ENCODE peak calls at places on chromosomes 4 and X, in four cellular contexts. W, A, S and T are unnamed samples.

GRCh38 chr4:24564488-24564887 is 19.9 kb downstream of the DHX15 start:
- DNase-seq in W (no peak), A (no peak), S (no peak), T (no peak)

GRCh38 chr4:36208884-36209473 is 35.3 kb downstream of the ARAP2 start:
- DNase-seq in A (no peak), S (no peak), W (no peak), T (no peak)

GRCh38 chrX:97009391-97009790 is 125.7 kb downstream of the RPA4 start:
- DNase-seq in S (no peak), A (no peak), W (no peak), T (no peak)

GRCh38 chrX:156003486-156004185 is 6.1 kb downstream of the IL9R start:
- DNase-seq in W (no peak), S (no peak), A (no peak), T (no peak)

GRCh38 chrX:22171287-22172060 is 101.2 kb upstream of the CBLL2 start:
- DNase-seq in S (no peak), W (no peak), A (no peak), T (no peak)

GRCh38 chr4:143531773-143532491 is 18.4 kb downstream of the SMARCA5 start:
- DNase-seq in A (no peak), S (no peak), W (no peak), T (no peak)

GRCh38 chr4:26273308-26273980 is 47.4 kb upstream of the RBPJ start:
- DNase-seq in S (no peak), W (no peak), A (no peak), T (no peak)

GRCh38 chr4:172245493-172245892 is 432.3 kb downstream of the GALNTL6 start:
- DNase-seq in S (no peak), W (no peak), A (no peak), T (no peak)

GRCh38 chr4:11701978-11702377 is 273.3 kb upstream of the HS3ST1 start:
- DNase-seq in A (no peak), S (no peak), W (no peak), T (no peak)

GRCh38 chr4:98210293-98210692 is 50.9 kb upstream of the RAP1GDS1 start:
- DNase-seq in W (no peak), A (no peak), S (no peak), T (no peak)

GRCh38 chrX:22121161-22121560 is 89.0 kb downstream of the PHEX start:
- DNase-seq in S (no peak), A (no peak), W (no peak), T (no peak)

GRCh38 chr4:110472583-110473329 is 3.2 kb upstream of the ENPEP start:
- DNase-seq in W (no peak), A (no peak), S (no peak), T (no peak)

GRCh38 chr4:149884046-149884445 is 68.4 kb upstream of the IQCM start:
- DNase-seq in W (no peak), S (no peak), A (no peak), T (no peak)

GRCh38 chrX:116499780-116500179 is 37.0 kb upstream of the CT83 start:
- DNase-seq in W (no peak), S (no peak), A (no peak), T (no peak)

GRCh38 chr4:47068986-47069385 is 37.6 kb downstream of the GABRB1 start:
- DNase-seq in A (no peak), W (no peak), S (no peak), T (no peak)

GRCh38 chrX:106363214-106363613 is 195.1 kb downstream of the PWWP3B start:
- DNase-seq in A (no peak), S (no peak), W (no peak), T (no peak)

GRCh38 chr4:74659576-74660411 is 134.5 kb downstream of the BTC start:
- DNase-seq in S (peak), W (peak), A (peak), T (peak)

GRCh38 chr4:130183796-130184195 is 1087.8 kb downstream of the C4orf33 start:
- DNase-seq in S (no peak), W (no peak), A (no peak), T (no peak)

GRCh38 chr4:95129708-95130343 is 372.1 kb downstream of the BMPR1B start:
- DNase-seq in A (peak), S (no peak), W (no peak), T (peak)

GRCh38 chr4:133865606-133866327 is 335.8 kb downstream of the PABPC4L start:
- DNase-seq in S (peak), A (peak), W (peak), T (peak)

GRCh38 chr4:177974461-177974860 is 532.2 kb upstream of the AGA start:
- DNase-seq in S (no peak), A (no peak), W (no peak), T (no peak)

GRCh38 chrX:10070714-10071436 is 85.9 kb upstream of the CLCN4 start:
- DNase-seq in A (no peak), W (no peak), S (no peak), T (no peak)

GRCh38 chr4:155615054-155615887 is 51.4 kb upstream of the GUCY1A1 start:
- DNase-seq in A (no peak), W (no peak), S (no peak), T (no peak)

GRCh38 chrX:16148896-16149295 is 18.4 kb upstream of the MAGEB17 start:
- DNase-seq in W (no peak), A (no peak), S (no peak), T (no peak)

GRCh38 chrX:129654652-129655546 is at the start of gene APLN:
- DNase-seq in W (peak), S (no peak), A (no peak), T (no peak)

GRCh38 chr4:92599044-92599443 is 295.3 kb downstream of the GRID2 start:
- DNase-seq in W (no peak), A (no peak), S (no peak), T (no peak)

GRCh38 chr4:148056879-148057278 is 325.0 kb downstream of the ARHGAP10 start:
- DNase-seq in S (no peak), A (peak), W (peak), T (peak)

GRCh38 chr4:2925931-2926860 is 37.0 kb downstream of the NOP14 start:
- DNase-seq in W (no peak), S (no peak), A (no peak), T (no peak)

GRCh38 chrX:19746919-19747671 is 140.3 kb downstream of the SH3KBP1 start:
- DNase-seq in S (peak), W (no peak), A (no peak), T (no peak)

GRCh38 chr4:156949373-156949814 is 22.2 kb downstream of the PDGFC start:
- DNase-seq in W (no peak), S (peak), A (no peak), T (no peak)

GRCh38 chrX:17376381-17377046 is 1.5 kb downstream of the NHS start:
- DNase-seq in S (no peak), A (no peak), W (no peak), T (no peak)

GRCh38 chrX:129125515-129125914 is 397.8 kb downstream of the SMARCA1 start:
- DNase-seq in W (no peak), A (no peak), S (peak), T (no peak)

GRCh38 chr4:105474110-105474518 is 252 bp upstream of the PPA2 start:
- DNase-seq in W (no peak), A (no peak), S (no peak), T (no peak)

GRCh38 chrX:964831-965416 is 247.5 kb downstream of the CRLF2 start:
- DNase-seq in S (no peak), W (no peak), A (no peak), T (no peak)

GRCh38 chrX:72121381-72121780 is 10.3 kb downstream of the RTL5 start:
- DNase-seq in A (no peak), W (no peak), S (no peak), T (no peak)

GRCh38 chrX:145817299-145817665 is 347 bp upstream of the SLITRK2 start:
- DNase-seq in W (no peak), S (no peak), A (no peak), T (no peak)

GRCh38 chr4:152983774-152984411 is 47.8 kb downstream of the FHDC1 start:
- DNase-seq in A (no peak), W (no peak), S (no peak), T (no peak)

GRCh38 chr4:169185133-169185956 is 85.4 kb downstream of the SH3RF1 start:
- DNase-seq in A (no peak), W (no peak), S (no peak), T (no peak)
- TF ChIP-seq CTCF in A (no peak), W (no peak), S (no peak), T (peak)

DNA sequence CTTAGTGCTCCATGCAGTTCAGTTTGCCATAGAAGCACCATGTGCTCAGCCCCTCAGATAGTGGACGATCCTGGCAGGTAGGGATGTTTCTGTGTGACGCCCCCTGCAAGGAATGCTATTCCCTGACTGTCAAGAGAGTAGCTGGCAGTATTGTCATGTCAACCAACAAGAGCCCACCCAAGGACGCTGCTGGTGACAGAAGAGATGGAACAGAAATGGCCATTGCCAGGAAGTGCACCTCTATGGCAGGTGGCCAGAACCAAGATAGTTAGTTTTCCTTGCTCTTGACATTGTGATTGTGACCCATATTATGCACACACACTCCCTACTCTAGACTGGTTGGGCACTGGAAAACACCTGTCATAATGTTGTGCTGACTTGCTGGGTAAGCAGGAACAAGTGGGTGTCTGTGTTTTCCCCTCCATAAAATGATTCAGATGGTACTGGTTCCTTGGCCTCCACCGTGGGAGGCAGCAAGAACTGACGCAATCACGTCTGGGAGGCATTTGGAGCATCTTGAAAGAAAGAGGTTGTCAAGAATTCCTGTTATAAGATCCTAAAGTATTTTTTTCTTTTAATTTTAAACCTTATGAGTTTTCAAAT is 507.9 kb downstream of the MID1IP1 start:
- DNase-seq in W (no peak), A (no peak), S (no peak), T (no peak)
- TF ChIP-seq TCF7L2 in W (no peak), A (no peak), S (no peak), T (no peak)

GRCh38 chr4:17647927-17648326 is 33.5 kb downstream of the MED28 start:
- DNase-seq in S (no peak), W (no peak), A (no peak), T (no peak)
- TF ChIP-seq CTCF in S (peak), W (peak), A (no peak), T (no peak)

DNA sequence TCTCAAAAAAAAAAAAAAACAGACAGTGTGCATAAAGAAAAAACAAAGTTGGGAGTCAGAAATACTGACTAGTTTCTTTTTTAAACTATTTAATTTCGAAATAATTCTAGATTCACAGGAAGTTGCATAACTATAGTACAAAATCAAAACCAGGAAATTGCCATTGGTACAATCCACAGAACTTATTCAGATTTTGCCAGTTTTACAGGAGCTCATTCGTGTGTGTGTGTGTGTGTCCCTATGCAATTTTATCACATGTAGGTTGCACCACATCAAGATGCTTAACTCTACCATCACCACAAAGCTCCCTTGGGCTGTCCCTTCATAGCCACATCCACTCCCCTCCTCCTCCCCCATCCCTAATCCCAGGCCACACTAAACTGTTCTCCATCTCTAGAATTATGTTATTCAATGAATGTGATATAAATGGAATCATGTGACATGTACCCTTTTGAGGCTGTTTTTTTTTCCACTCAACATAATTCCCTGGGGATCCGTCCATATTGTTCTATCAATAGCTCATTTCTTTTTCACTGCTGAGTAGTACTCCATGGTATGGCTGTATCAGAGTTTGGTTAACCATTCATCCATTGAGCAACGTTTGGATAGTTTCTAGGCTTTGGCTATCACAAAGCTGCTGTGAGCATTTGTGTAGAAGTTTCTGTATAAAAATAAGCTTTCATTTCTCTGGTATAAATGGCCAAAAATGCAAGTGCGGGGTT is 16.3 kb upstream of the DDX3X start:
- DNase-seq in W (no peak), S (no peak), A (no peak), T (no peak)
- TF ChIP-seq TCF7L2 in W (no peak), S (no peak), A (no peak), T (no peak)

GRCh38 chr4:8015512-8015911 is 75.9 kb upstream of the AFAP1 start:
- DNase-seq in W (peak), A (no peak), S (no peak), T (no peak)
- TF ChIP-seq CTCF in W (peak), A (peak), S (peak), T (peak)

DNA sequence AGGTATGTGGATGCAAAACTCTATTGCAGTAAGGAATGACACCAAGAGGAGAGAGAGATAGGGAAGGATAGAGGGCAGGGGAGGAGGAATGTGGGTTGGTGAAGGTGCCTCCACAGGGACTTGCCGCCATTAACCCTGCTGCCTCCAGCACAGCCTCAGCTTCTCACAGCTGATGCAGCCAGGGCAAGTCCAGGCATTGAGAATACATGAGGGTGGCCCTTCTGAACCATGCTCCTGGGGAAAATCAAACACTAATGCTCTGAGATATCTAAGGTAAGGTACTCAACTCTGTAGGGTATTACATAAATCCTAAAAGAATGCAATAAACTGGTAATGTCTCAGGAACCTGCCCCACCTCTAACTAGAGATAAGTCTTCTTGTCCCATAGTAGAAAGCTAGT is 28.7 kb downstream of the UGT2B7 start:
- DNase-seq in W (no peak), A (no peak), S (no peak), T (no peak)
- TF ChIP-seq TCF7L2 in W (no peak), A (no peak), S (no peak), T (no peak)

GRCh38 chrX:131792789-131793462 is 230.2 kb upstream of the STK26 start:
- DNase-seq in W (no peak), A (no peak), S (no peak), T (peak)
- TF ChIP-seq CTCF in W (no peak), A (no peak), S (no peak), T (peak)